ENCODE peak calls at places on chromosomes 4 and X, in five cellular contexts. C, U, R, Y and W are unnamed samples.

GRCh38 chr4:112082954-112083586 is 62.2 kb upstream of the FAM241A start:
- DNase-seq in R (no peak), C (peak), Y (peak), U (no peak), W (no peak)

GRCh38 chr4:26858947-26859401 is 1.7 kb upstream of the STIM2 start:
- DNase-seq in Y (no peak), C (no peak), U (no peak), R (no peak), W (no peak)

GRCh38 chr4:156571146-156571545 is 400.5 kb downstream of the PDGFC start:
- DNase-seq in C (peak), R (no peak), Y (no peak), U (no peak), W (no peak)

GRCh38 chr4:54446556-54446955 is 211.2 kb upstream of the KIT start:
- DNase-seq in R (no peak), Y (no peak), U (no peak), C (no peak), W (no peak)

GRCh38 chr4:141416219-141416618 is 195.5 kb downstream of the ZNF330 start:
- DNase-seq in R (no peak), Y (peak), U (no peak), C (no peak), W (no peak)

GRCh38 chrX:110741213-110741796 is 54.3 kb downstream of the CHRDL1 start:
- DNase-seq in R (peak), U (no peak), C (peak), Y (peak), W (no peak)

GRCh38 chr4:101280866-101281600 is 66.3 kb downstream of the PPP3CA start:
- DNase-seq in R (no peak), U (no peak), C (no peak), Y (no peak), W (peak)

GRCh38 chr4:96642486-96642885 is 802.6 kb downstream of the PDHA2 start:
- DNase-seq in C (no peak), Y (no peak), R (peak), U (no peak), W (peak)

GRCh38 chrX:119990995-119991787 is 47.6 kb upstream of the NKAP start:
- DNase-seq in R (peak), Y (no peak), C (peak), U (no peak), W (peak)

GRCh38 chr4:3439391-3439790 is 2.4 kb upstream of the HGFAC start:
- DNase-seq in C (no peak), R (no peak), Y (no peak), U (no peak), W (no peak)

GRCh38 chr4:15956179-15956850 is 6.7 kb downstream of the FGFBP2 start:
- DNase-seq in R (peak), U (peak), C (peak), Y (peak), W (peak)

GRCh38 chr4:74504212-74504611 is 59.3 kb downstream of the AREG start:
- DNase-seq in Y (peak), C (no peak), U (no peak), R (no peak), W (no peak)

GRCh38 chr4:153933851-153934688 is 145.2 kb upstream of the SFRP2 start:
- DNase-seq in R (no peak), U (no peak), C (no peak), Y (peak), W (no peak)

GRCh38 chr4:156638332-156638731 is 333.3 kb downstream of the PDGFC start:
- DNase-seq in Y (peak), R (peak), U (no peak), C (no peak), W (no peak)

GRCh38 chr4:85419103-85419502 is 55.8 kb upstream of the ARHGAP24 start:
- DNase-seq in R (no peak), C (no peak), U (no peak), Y (no peak), W (no peak)

GRCh38 chr4:31175242-31175910 is 455.2 kb downstream of the PCDH7 start:
- DNase-seq in U (no peak), C (no peak), R (no peak), Y (no peak), W (no peak)

GRCh38 chr4:73603854-73604584 is 16.2 kb downstream of the RASSF6 start:
- DNase-seq in R (no peak), U (no peak), C (no peak), Y (no peak), W (no peak)

GRCh38 chr4:186807809-186808634 is 84.4 kb upstream of the FAT1 start:
- DNase-seq in Y (peak), U (no peak), C (no peak), R (no peak), W (no peak)

GRCh38 chr4:140851032-140851636 is 94.9 kb upstream of the TBC1D9 start:
- DNase-seq in C (peak), Y (peak), U (peak), R (peak), W (peak)

GRCh38 chr4:82798168-82799005 is at the start of gene SCD5:
- DNase-seq in R (peak), C (peak), U (peak), Y (peak), W (peak)

GRCh38 chrX:22392176-22392814 is 119.6 kb downstream of the CBLL2 start:
- DNase-seq in U (no peak), R (no peak), C (no peak), Y (peak), W (no peak)

GRCh38 chr4:2040391-2041233 is 18.5 kb upstream of the NAT8L start:
- DNase-seq in C (no peak), Y (no peak), U (no peak), R (peak), W (peak)
- TF ChIP-seq EZH2 in C (peak), Y (peak), U (no peak), R (no peak), W (peak)

GRCh38 chrX:2751291-2751690 is 549 bp upstream of the XG start:
- DNase-seq in R (no peak), U (no peak), C (no peak), Y (peak), W (no peak)
- TF ChIP-seq EZH2phosphoT487 in R (no peak), U (no peak), C (no peak), Y (no peak), W (no peak)

GRCh38 chr4:145937021-145937861 is 1.4 kb downstream of the ZNF827 start:
- DNase-seq in C (peak), Y (peak), U (peak), R (peak), W (peak)

GRCh38 chr4:145933134-145933533 is 5.5 kb downstream of the ZNF827 start:
- DNase-seq in Y (peak), C (no peak), U (no peak), R (no peak), W (no peak)

GRCh38 chr4:145936142-145937020 is 2.2 kb downstream of the ZNF827 start:
- DNase-seq in C (peak), R (peak), Y (peak), U (peak), W (peak)

GRCh38 chr4:145935253-145936141 is 3.1 kb downstream of the ZNF827 start:
- DNase-seq in Y (peak), C (peak), R (peak), U (peak), W (peak)

DNA sequence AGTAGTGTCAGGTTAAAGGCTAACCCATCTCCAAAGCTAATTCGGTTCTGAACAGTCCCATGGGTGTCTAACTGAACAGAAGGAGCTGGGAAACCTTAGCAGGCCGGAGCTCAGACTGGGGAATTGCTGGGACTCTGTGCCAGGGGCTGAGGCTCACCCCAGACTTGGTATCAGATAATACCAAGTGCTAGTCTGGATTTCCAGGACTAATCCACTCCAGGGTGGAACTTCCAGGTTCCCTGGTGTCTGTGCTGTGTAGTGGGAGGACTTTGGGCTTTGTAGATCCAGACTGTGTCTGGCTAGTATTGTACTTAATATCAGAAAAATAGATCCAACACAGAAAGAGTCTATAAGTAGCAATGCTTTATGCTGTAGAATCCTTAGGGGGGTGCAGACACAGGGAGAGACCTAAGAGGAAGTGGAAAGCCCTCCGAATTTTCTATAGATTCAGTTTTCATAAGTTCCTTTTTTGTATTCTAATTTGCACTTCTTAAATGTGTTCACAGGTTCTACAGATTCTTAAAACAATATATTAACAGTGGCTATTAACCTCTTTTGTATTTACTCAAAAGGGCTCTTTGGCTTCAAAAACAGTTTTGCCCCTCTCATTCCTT is 4.1 kb downstream of the ZNF827 start:
- DNase-seq in R (no peak), U (no peak), Y (peak), C (no peak), W (no peak)
- TF ChIP-seq EZH2 in R (no peak), U (no peak), Y (no peak), C (no peak), W (no peak)

DNA sequence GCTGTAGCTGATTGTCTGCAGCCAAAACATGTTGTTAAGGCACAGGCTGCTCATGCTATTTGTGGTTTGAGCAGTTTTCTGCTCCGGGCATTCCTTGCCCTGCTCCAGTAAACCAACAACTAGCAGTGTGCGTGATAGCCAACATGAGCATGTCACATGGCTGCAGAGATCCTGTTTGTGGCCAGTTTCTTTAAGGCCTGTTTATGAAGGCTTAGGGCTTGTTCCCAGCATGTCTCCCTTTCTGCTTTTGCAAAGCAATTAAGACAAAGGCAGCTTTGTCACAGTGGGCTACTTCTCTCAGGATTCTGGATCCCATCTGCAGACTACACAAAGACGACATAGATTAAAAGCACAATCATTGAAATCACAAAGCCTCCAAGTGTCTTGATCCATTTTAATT is 160.5 kb downstream of the ZNF518B start:
- DNase-seq in R (peak), Y (peak), U (no peak), C (peak), W (peak)
- TF ChIP-seq EZH2phosphoT487 in R (no peak), Y (no peak), U (no peak), C (no peak), W (peak)

GRCh38 chrX:18855919-18856644 is 127.8 kb downstream of the PHKA2 start:
- DNase-seq in R (no peak), U (peak), C (no peak), Y (peak), W (no peak)
- TF ChIP-seq EZH2 in R (no peak), U (no peak), C (no peak), Y (no peak), W (no peak)

DNA sequence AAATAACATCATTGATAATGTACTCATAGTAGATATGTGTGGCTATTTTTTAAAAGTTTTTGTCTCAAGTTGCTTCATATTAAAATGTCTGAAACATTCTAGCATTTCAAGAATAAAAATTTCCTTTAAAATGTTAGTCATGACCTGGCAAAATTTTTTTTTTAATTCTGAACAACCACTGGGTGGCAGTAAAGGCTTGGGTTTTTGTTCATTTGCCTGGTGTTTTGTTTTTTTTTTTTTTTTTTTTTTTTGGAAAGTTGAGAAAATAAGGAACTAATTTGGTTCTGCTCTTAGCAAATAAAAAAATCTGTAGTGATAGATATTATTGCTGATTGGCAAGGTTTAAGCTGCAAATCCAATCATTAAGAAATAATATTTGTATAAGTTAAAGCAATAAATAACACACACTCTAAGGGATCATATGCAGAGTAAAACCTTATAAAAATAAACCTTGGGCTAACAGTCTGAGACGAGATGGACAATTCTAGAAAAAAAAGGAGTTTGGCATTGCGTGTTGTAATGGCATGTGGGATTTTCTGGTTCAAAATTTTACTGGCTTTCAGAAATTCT is 81.4 kb downstream of the CEP44 start:
- DNase-seq in R (peak), Y (peak), C (peak), U (peak), W (peak)
- TF ChIP-seq EZH2phosphoT487 in R (no peak), Y (no peak), C (no peak), U (no peak), W (no peak)

DNA sequence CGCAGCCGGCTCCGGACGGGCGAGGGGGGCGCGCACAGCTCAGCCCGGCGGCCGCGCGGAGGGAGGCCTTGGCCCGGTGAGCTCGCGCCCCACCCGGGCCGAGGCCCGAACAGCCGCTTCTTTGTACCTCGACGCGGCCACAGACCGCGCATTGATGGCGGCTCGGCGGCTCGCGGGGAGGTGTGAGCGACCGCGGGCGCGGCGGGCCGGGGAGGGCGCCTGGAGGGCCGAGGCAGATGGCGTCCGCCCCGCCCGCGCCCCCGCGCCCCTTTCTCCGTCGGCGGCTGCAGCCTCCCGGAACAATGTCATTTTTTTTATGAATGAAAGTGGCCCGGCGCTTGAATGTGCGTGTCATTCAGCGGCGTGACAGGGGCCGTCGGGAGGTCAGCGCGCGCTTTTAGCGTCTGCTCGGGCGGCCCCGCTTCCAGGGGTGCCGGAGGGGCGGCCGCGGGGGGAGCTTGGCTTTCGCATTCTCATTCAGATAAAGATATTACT is 1.8 kb downstream of the FGFR3 start:
- DNase-seq in R (no peak), Y (no peak), U (no peak), C (no peak), W (peak)
- TF ChIP-seq EZH2 in R (no peak), Y (peak), U (no peak), C (no peak), W (peak)